ENCODE peak calls at places on chromosomes 13 and 19, in nine cellular contexts. One of them, this sample, is unnamed.
A peak's percentile ranks its signal among the peaks of the same experiment; 100 is the strongest.

GRCh38 chr19:33401683-33402420 is 28.3 kb downstream of the CEBPG start:
- DNase-seq in stimulated activated CD8-positive, alpha-beta memory T cell treated with anti-CD3 and anti-CD28 coated beads, Interleukin-2, amount 100 ng/mL, for 48 hours: no peak
- DNase-seq in activated CD4-positive, alpha-beta T cell treated with anti-CD3 and anti-CD28 coated beads, Interleukin-2, amount 50 U/mL, for 48 hours: no peak
- DNase-seq in RWPE1: no peak
- DNase-seq in OCI-M1: no peak
- DNase-seq in HT1080: no peak
- DNase-seq in HCT116: no peak
- DNase-seq in WERI-Rb-1: no peak
- DNase-seq in ureter: no peak
- DNase-seq in this sample: no peak

GRCh38 chr19:16914421-16914820 is 25.6 kb downstream of the F2RL3 start:
- DNase-seq in stimulated activated CD8-positive, alpha-beta memory T cell treated with anti-CD3 and anti-CD28 coated beads, Interleukin-2, amount 100 ng/mL, for 48 hours: no peak
- DNase-seq in activated CD4-positive, alpha-beta T cell treated with anti-CD3 and anti-CD28 coated beads, Interleukin-2, amount 50 U/mL, for 48 hours: no peak
- DNase-seq in RWPE1: no peak
- DNase-seq in OCI-M1: no peak
- DNase-seq in HT1080: no peak
- DNase-seq in HCT116: no peak
- DNase-seq in WERI-Rb-1: no peak
- DNase-seq in ureter: no peak
- DNase-seq in this sample: no peak

GRCh38 chr13:110853235-110853721 is 61.6 kb downstream of the ANKRD10 start:
- DNase-seq in stimulated activated CD8-positive, alpha-beta memory T cell treated with anti-CD3 and anti-CD28 coated beads, Interleukin-2, amount 100 ng/mL, for 48 hours: no peak
- DNase-seq in activated CD4-positive, alpha-beta T cell treated with anti-CD3 and anti-CD28 coated beads, Interleukin-2, amount 50 U/mL, for 48 hours: no peak
- DNase-seq in RWPE1: no peak
- DNase-seq in OCI-M1: no peak
- DNase-seq in HT1080: no peak
- DNase-seq in HCT116: no peak
- DNase-seq in WERI-Rb-1: peak; percentile 57
- DNase-seq in ureter: no peak
- DNase-seq in this sample: no peak

GRCh38 chr19:9040131-9040530 is 29.9 kb upstream of the MUC16 start:
- DNase-seq in stimulated activated CD8-positive, alpha-beta memory T cell treated with anti-CD3 and anti-CD28 coated beads, Interleukin-2, amount 100 ng/mL, for 48 hours: no peak
- DNase-seq in activated CD4-positive, alpha-beta T cell treated with anti-CD3 and anti-CD28 coated beads, Interleukin-2, amount 50 U/mL, for 48 hours: no peak
- DNase-seq in RWPE1: peak; percentile 20
- DNase-seq in OCI-M1: no peak
- DNase-seq in HT1080: no peak
- DNase-seq in HCT116: no peak
- DNase-seq in WERI-Rb-1: no peak
- DNase-seq in ureter: no peak
- DNase-seq in this sample: no peak

GRCh38 chr13:52600666-52601065 is 41.6 kb upstream of the HNRNPA1L2 start:
- DNase-seq in stimulated activated CD8-positive, alpha-beta memory T cell treated with anti-CD3 and anti-CD28 coated beads, Interleukin-2, amount 100 ng/mL, for 48 hours: no peak
- DNase-seq in activated CD4-positive, alpha-beta T cell treated with anti-CD3 and anti-CD28 coated beads, Interleukin-2, amount 50 U/mL, for 48 hours: no peak
- DNase-seq in RWPE1: no peak
- DNase-seq in OCI-M1: peak; percentile 53
- DNase-seq in HT1080: no peak
- DNase-seq in HCT116: no peak
- DNase-seq in WERI-Rb-1: no peak
- DNase-seq in ureter: no peak
- DNase-seq in this sample: no peak

GRCh38 chr19:5068251-5069090 is 99.6 kb downstream of the KDM4B start:
- DNase-seq in stimulated activated CD8-positive, alpha-beta memory T cell treated with anti-CD3 and anti-CD28 coated beads, Interleukin-2, amount 100 ng/mL, for 48 hours: no peak
- DNase-seq in activated CD4-positive, alpha-beta T cell treated with anti-CD3 and anti-CD28 coated beads, Interleukin-2, amount 50 U/mL, for 48 hours: no peak
- DNase-seq in RWPE1: no peak
- DNase-seq in OCI-M1: no peak
- DNase-seq in HT1080: no peak
- DNase-seq in HCT116: no peak
- DNase-seq in WERI-Rb-1: no peak
- DNase-seq in ureter: no peak
- DNase-seq in this sample: no peak

GRCh38 chr13:109737606-109738005 is 48.8 kb downstream of the IRS2 start:
- DNase-seq in stimulated activated CD8-positive, alpha-beta memory T cell treated with anti-CD3 and anti-CD28 coated beads, Interleukin-2, amount 100 ng/mL, for 48 hours: no peak
- DNase-seq in activated CD4-positive, alpha-beta T cell treated with anti-CD3 and anti-CD28 coated beads, Interleukin-2, amount 50 U/mL, for 48 hours: peak; percentile 46
- DNase-seq in RWPE1: peak; percentile 11
- DNase-seq in OCI-M1: no peak
- DNase-seq in HT1080: no peak
- DNase-seq in HCT116: no peak
- DNase-seq in WERI-Rb-1: no peak
- DNase-seq in ureter: no peak
- DNase-seq in this sample: no peak

GRCh38 chr19:9507285-9507684 is 8.9 kb upstream of the ZNF560 start:
- DNase-seq in stimulated activated CD8-positive, alpha-beta memory T cell treated with anti-CD3 and anti-CD28 coated beads, Interleukin-2, amount 100 ng/mL, for 48 hours: no peak
- DNase-seq in activated CD4-positive, alpha-beta T cell treated with anti-CD3 and anti-CD28 coated beads, Interleukin-2, amount 50 U/mL, for 48 hours: no peak
- DNase-seq in RWPE1: no peak
- DNase-seq in OCI-M1: no peak
- DNase-seq in HT1080: no peak
- DNase-seq in HCT116: no peak
- DNase-seq in WERI-Rb-1: no peak
- DNase-seq in ureter: no peak
- DNase-seq in this sample: no peak

GRCh38 chr19:15672580-15673175 is at the start of gene CYP4F12:
- DNase-seq in stimulated activated CD8-positive, alpha-beta memory T cell treated with anti-CD3 and anti-CD28 coated beads, Interleukin-2, amount 100 ng/mL, for 48 hours: no peak
- DNase-seq in activated CD4-positive, alpha-beta T cell treated with anti-CD3 and anti-CD28 coated beads, Interleukin-2, amount 50 U/mL, for 48 hours: peak; percentile 11
- DNase-seq in RWPE1: peak; percentile 60
- DNase-seq in OCI-M1: peak; percentile 24
- DNase-seq in HT1080: peak; percentile 8
- DNase-seq in HCT116: peak; percentile 49
- DNase-seq in WERI-Rb-1: no peak
- DNase-seq in ureter: peak; percentile 94
- DNase-seq in this sample: no peak

GRCh38 chr13:60759499-60759898 is 362.5 kb downstream of the TDRD3 start:
- DNase-seq in stimulated activated CD8-positive, alpha-beta memory T cell treated with anti-CD3 and anti-CD28 coated beads, Interleukin-2, amount 100 ng/mL, for 48 hours: no peak
- DNase-seq in activated CD4-positive, alpha-beta T cell treated with anti-CD3 and anti-CD28 coated beads, Interleukin-2, amount 50 U/mL, for 48 hours: no peak
- DNase-seq in RWPE1: peak; percentile 8
- DNase-seq in OCI-M1: peak; percentile 93
- DNase-seq in HT1080: peak; percentile 45
- DNase-seq in HCT116: no peak
- DNase-seq in WERI-Rb-1: no peak
- DNase-seq in ureter: no peak
- DNase-seq in this sample: no peak

GRCh38 chr13:29847501-29847983 is 2.9 kb downstream of the UBL3 start:
- DNase-seq in stimulated activated CD8-positive, alpha-beta memory T cell treated with anti-CD3 and anti-CD28 coated beads, Interleukin-2, amount 100 ng/mL, for 48 hours: no peak
- DNase-seq in activated CD4-positive, alpha-beta T cell treated with anti-CD3 and anti-CD28 coated beads, Interleukin-2, amount 50 U/mL, for 48 hours: peak; percentile 13
- DNase-seq in RWPE1: no peak
- DNase-seq in OCI-M1: no peak
- DNase-seq in HT1080: peak; percentile 60
- DNase-seq in HCT116: no peak
- DNase-seq in WERI-Rb-1: no peak
- DNase-seq in ureter: no peak
- DNase-seq in this sample: peak; percentile 45

GRCh38 chr19:6161271-6161850 is 25.9 kb downstream of the ACSBG2 start:
- DNase-seq in stimulated activated CD8-positive, alpha-beta memory T cell treated with anti-CD3 and anti-CD28 coated beads, Interleukin-2, amount 100 ng/mL, for 48 hours: peak; percentile 9
- DNase-seq in activated CD4-positive, alpha-beta T cell treated with anti-CD3 and anti-CD28 coated beads, Interleukin-2, amount 50 U/mL, for 48 hours: peak; percentile 20
- DNase-seq in RWPE1: peak; percentile 43
- DNase-seq in OCI-M1: peak; percentile 88
- DNase-seq in HT1080: peak; percentile 27
- DNase-seq in HCT116: peak; percentile 98
- DNase-seq in WERI-Rb-1: peak; percentile 40
- DNase-seq in ureter: no peak
- DNase-seq in this sample: no peak

GRCh38 chr19:48966541-48967345 is 1.6 kb downstream of the FTL start:
- DNase-seq in stimulated activated CD8-positive, alpha-beta memory T cell treated with anti-CD3 and anti-CD28 coated beads, Interleukin-2, amount 100 ng/mL, for 48 hours: no peak
- DNase-seq in activated CD4-positive, alpha-beta T cell treated with anti-CD3 and anti-CD28 coated beads, Interleukin-2, amount 50 U/mL, for 48 hours: no peak
- DNase-seq in RWPE1: no peak
- DNase-seq in OCI-M1: peak; percentile 85
- DNase-seq in HT1080: no peak
- DNase-seq in HCT116: no peak
- DNase-seq in WERI-Rb-1: no peak
- DNase-seq in ureter: no peak
- DNase-seq in this sample: peak; percentile 51

GRCh38 chr13:113579686-113580085 is 4.9 kb upstream of the TFDP1 start:
- DNase-seq in stimulated activated CD8-positive, alpha-beta memory T cell treated with anti-CD3 and anti-CD28 coated beads, Interleukin-2, amount 100 ng/mL, for 48 hours: no peak
- DNase-seq in activated CD4-positive, alpha-beta T cell treated with anti-CD3 and anti-CD28 coated beads, Interleukin-2, amount 50 U/mL, for 48 hours: no peak
- DNase-seq in RWPE1: no peak
- DNase-seq in OCI-M1: no peak
- DNase-seq in HT1080: no peak
- DNase-seq in HCT116: no peak
- DNase-seq in WERI-Rb-1: peak; percentile 72
- DNase-seq in ureter: no peak
- DNase-seq in this sample: no peak